ENCODE peak calls at places on chromosomes 4 and X, in four cellular contexts. H, F, T and I are unnamed samples. For H3K4me1, the result is how much of the 10 kb centered on the place peaks cover.

GRCh38 chr4:66575024-66575696 is 904.9 kb upstream of the EPHA5 start:
- DNase-seq in H (no peak), T (no peak), F (no peak), I (peak)

GRCh38 chr4:25916870-25917269 is 2.9 kb downstream of the SMIM20 start:
- DNase-seq in H (no peak), T (no peak), F (no peak), I (no peak)

GRCh38 chr4:112975567-112976355 is 73.7 kb upstream of the ANK2 start:
- DNase-seq in H (no peak), F (no peak), T (no peak), I (peak)

GRCh38 chrX:148540114-148540513 is 39.7 kb downstream of the AFF2 start:
- DNase-seq in F (no peak), H (no peak), T (no peak), I (no peak)

GRCh38 chr4:23884731-23885130 is 5.1 kb downstream of the PPARGC1A start:
- DNase-seq in H (no peak), F (no peak), T (no peak), I (no peak)

GRCh38 chrX:154097003-154097596 is 417 bp downstream of the MECP2 start:
- DNase-seq in F (peak), T (peak), H (peak), I (peak)

GRCh38 chr4:158912390-158913175 is 143.8 kb downstream of the FNIP2 start:
- DNase-seq in H (no peak), T (no peak), F (no peak), I (no peak)

GRCh38 chr4:53313510-53313909 is 52.4 kb downstream of the SCFD2 start:
- DNase-seq in H (peak), F (no peak), T (no peak), I (peak)

GRCh38 chrX:83934220-83934619 is 73.3 kb downstream of the CYLC1 start:
- DNase-seq in T (no peak), H (no peak), F (no peak), I (no peak)

GRCh38 chr4:141933978-141934377 is 297.6 kb downstream of the IL15 start:
- DNase-seq in F (no peak), T (no peak), H (no peak), I (peak)

GRCh38 chr4:107737470-107737869 is 17.4 kb upstream of the PAPSS1 start:
- DNase-seq in F (no peak), T (no peak), H (no peak), I (no peak)

GRCh38 chrX:69238153-69238959 is 73.1 kb upstream of the PJA1 start:
- DNase-seq in H (no peak), T (peak), F (peak), I (no peak)

GRCh38 chr4:71156616-71157015 is 163.2 kb downstream of the DCK start:
- DNase-seq in T (no peak), F (no peak), H (no peak), I (no peak)

GRCh38 chr4:52968241-52968640 is 106.1 kb downstream of the RASL11B start:
- DNase-seq in T (no peak), F (no peak), H (no peak), I (peak)

GRCh38 chr4:6668391-6668790 is 25.3 kb upstream of the S100P start:
- DNase-seq in F (no peak), T (no peak), H (no peak), I (peak)

GRCh38 chr4:164252286-164252685 is 501.6 kb upstream of the SMIM31 start:
- DNase-seq in T (no peak), F (no peak), H (peak), I (no peak)

GRCh38 chrX:63764946-63765345 is 20.1 kb downstream of the ARHGEF9 start:
- DNase-seq in H (no peak), F (no peak), T (no peak), I (peak)

GRCh38 chr4:153904011-153904410 is 115.1 kb upstream of the SFRP2 start:
- DNase-seq in H (no peak), F (no peak), T (no peak), I (no peak)

GRCh38 chrX:51459125-51459524 is 37.3 kb downstream of the NUDT11 start:
- DNase-seq in H (no peak), F (no peak), T (no peak), I (no peak)

GRCh38 chrX:49066278-49066677 is 7.5 kb downstream of the CCDC120 start:
- DNase-seq in T (no peak), F (no peak), H (no peak), I (no peak)

GRCh38 chr4:73259552-73260140 is 1.0 kb upstream of the ANKRD17 start:
- DNase-seq in H (no peak), T (no peak), F (no peak), I (no peak)

GRCh38 chr4:7756561-7757355 is 182.9 kb downstream of the AFAP1 start:
- DNase-seq in H (no peak), F (no peak), T (no peak), I (no peak)

GRCh38 chr4:1601852-1602525 is 82.1 kb downstream of the FAM53A start:
- DNase-seq in H (no peak), T (no peak), F (no peak), I (no peak)

GRCh38 chr4:158535130-158535614 is 13.5 kb downstream of the RXFP1 start:
- DNase-seq in H (no peak), F (no peak), T (no peak), I (peak)

GRCh38 chr4:145316961-145317360 is 136.6 kb upstream of the OTUD4 start:
- DNase-seq in T (no peak), H (no peak), F (no peak), I (no peak)

GRCh38 chr4:47122592-47123291 is 91.4 kb downstream of the GABRB1 start:
- DNase-seq in H (peak), F (no peak), T (peak), I (peak)

GRCh38 chrX:123964155-123964554 is 2.6 kb downstream of the STAG2 start:
- DNase-seq in H (no peak), T (no peak), F (no peak), I (no peak)

GRCh38 chr4:123114915-123115756 is 192.7 kb upstream of the NUDT6 start:
- DNase-seq in H (peak), T (no peak), F (no peak), I (no peak)

GRCh38 chr4:145886871-145887240 is 51.8 kb downstream of the ZNF827 start:
- DNase-seq in H (no peak), F (no peak), T (no peak), I (no peak)

GRCh38 chr4:155353923-155354540 is 22.7 kb downstream of the MAP9 start:
- DNase-seq in H (peak), F (peak), T (peak), I (no peak)

GRCh38 chrX:123736333-123736921 is 3.6 kb upstream of the THOC2 start:
- DNase-seq in T (no peak), F (no peak), H (no peak), I (peak)

GRCh38 chr4:108155373-108155772 is 13.4 kb downstream of the LEF1 start:
- DNase-seq in H (peak), F (no peak), T (no peak), I (no peak)

GRCh38 chrX:82742351-82742750 is 765.7 kb upstream of the POU3F4 start:
- DNase-seq in T (no peak), H (no peak), F (no peak), I (no peak)

GRCh38 chr4:121783210-121783609 is 17.9 kb upstream of the EXOSC9 start:
- DNase-seq in H (no peak), T (no peak), F (no peak), I (no peak)

GRCh38 chr4:122167369-122167768 is 15.2 kb downstream of the BLTP1 start:
- DNase-seq in H (peak), T (no peak), F (no peak), I (no peak)

GRCh38 chrX:49185062-49185394 is 1.1 kb downstream of the PRICKLE3 start:
- DNase-seq in T (no peak), H (no peak), F (no peak), I (no peak)

GRCh38 chr4:173859091-173859713 is 329.2 kb upstream of the HAND2 start:
- DNase-seq in T (no peak), H (no peak), F (no peak), I (no peak)

DNA sequence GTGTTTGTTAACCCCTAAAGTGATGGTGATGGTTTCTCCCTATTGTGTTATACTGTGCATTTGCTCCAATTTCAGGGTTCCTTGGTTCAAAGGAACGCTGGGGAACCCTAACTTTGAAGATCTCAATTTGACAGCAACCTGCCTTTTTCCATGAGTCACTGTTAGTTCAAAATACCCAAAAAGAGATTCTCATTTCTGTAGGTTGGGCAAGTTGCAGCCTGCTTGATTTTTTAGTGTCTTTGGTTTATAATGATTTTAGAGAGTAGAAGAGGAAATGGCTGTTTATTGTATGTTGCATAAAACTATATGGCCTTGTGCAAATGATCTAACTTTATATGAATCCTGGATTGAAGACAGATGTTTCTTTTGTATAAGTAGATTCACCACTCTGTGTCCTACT is 23.1 kb downstream of the GAB1 start:
- DNase-seq in F (no peak), T (no peak), H (no peak), I (peak)
- H3K4me1 ChIP-seq in F (under half), T (half or more), H (under half), I (half or more)

DNA sequence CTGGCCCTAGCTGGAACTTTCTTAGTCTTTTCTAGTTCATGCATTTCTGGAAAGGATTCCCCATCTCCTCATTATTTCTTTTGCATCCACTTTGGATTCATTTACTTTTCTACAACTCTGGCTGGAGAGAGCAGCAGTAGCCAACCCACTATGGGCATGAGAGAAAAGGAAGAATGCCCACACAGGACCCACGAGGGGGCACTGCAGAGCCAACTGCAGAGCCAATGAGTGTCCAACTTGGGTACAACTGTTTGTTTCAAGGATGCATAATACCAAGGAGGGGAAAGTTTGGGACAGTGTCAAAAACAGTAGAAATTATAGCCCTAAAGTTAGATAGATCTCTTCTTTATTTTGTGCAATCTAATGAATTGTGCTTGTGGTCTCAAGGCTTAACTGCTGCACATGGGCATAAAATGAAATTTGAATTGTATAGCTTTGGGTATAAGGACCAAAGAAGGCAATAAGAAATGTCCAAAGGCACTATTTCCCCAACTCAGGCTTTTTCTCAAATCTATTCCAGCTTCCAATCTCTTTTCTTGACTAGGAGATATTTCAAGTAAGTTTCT is 230.6 kb downstream of the NSUN7 start:
- DNase-seq in H (peak), T (no peak), F (no peak), I (no peak)
- TF ChIP-seq CTCF in H (peak), T (no peak), F (peak), I (peak)

DNA sequence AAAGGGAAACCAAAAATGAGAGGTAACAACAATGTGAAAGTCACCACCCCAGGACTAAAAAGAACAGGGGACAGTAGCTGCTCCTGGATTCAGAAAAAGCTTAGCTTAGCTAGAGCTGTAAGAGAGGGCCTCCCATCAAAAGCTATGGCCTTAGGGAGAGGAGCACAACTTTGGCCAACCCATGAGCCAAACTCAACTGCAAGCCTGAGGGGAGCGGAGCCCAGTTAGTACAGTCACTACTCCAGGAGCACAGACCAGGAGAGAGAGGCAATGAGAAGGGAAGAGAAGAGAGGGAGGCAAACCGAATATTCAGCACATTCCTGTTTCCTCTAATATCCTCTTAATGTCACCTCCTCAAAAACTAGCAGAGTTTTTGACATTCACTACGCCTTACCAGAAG is 917.1 kb upstream of the INTU start:
- DNase-seq in T (no peak), H (no peak), F (no peak), I (no peak)
- H3K27ac ChIP-seq in T (no peak), H (no peak), F (no peak), I (no peak)

DNA sequence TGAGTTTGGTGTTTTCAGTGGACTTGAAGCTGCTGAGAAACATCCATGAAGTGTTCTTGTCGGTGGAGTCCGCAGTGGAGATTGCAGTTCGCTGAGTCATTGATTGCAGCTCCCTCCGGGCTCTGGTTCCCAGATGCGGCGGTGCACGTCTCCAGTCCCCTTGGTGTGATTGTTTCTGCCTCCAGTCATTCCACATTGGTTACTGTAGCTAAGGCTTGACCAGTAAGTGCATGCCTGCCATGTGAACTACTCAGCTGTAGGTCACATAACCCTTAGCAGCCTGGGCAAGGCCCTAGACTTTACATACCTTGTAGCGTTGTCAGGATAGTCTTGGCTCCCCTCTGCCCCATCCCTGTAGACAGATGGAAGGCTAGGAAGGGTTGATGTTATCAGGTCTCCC is 53.8 kb upstream of the CLCN4 start:
- DNase-seq in F (no peak), H (no peak), T (no peak), I (no peak)
- H3K4me1 ChIP-seq in F (half or more), H (under half), T (under half), I (under half)